ENCODE peak calls at places on chromosomes 1 and 21, in eight cellular contexts. U, Z, P, H, N, G, Y and B are unnamed samples.

GRCh38 chr1:175073054-175073453 is 5.4 kb downstream of the TNN start:
- DNase-seq in U (no peak), Z (peak; percentile 16), P (no peak), H (no peak), N (no peak), G (no peak), Y (no peak), B (no peak)

GRCh38 chr1:162997499-162998285 is 71.5 kb upstream of the RGS4 start:
- DNase-seq in U (no peak), Z (no peak), P (no peak), H (no peak), N (no peak), G (no peak), Y (no peak), B (no peak)

GRCh38 chr1:174931214-174931613 is 68.5 kb upstream of the CACYBP start:
- DNase-seq in U (no peak), Z (no peak), P (no peak), H (no peak), N (no peak), G (no peak), Y (no peak), B (no peak)

GRCh38 chr1:9399510-9400424 is 107.1 kb downstream of the SPSB1 start:
- DNase-seq in U (no peak), Z (no peak), P (no peak), H (no peak), N (no peak), G (no peak), Y (peak; percentile 34), B (no peak)

GRCh38 chr1:42295816-42296215 is 39.2 kb downstream of the FOXJ3 start:
- DNase-seq in U (no peak), Z (no peak), P (no peak), H (no peak), N (no peak), G (no peak), Y (no peak), B (no peak)

GRCh38 chr1:50979964-50980363 is 9.9 kb downstream of the CDKN2C start:
- DNase-seq in U (no peak), Z (no peak), P (no peak), H (no peak), N (no peak), G (no peak), Y (no peak), B (no peak)

GRCh38 chr1:31812158-31812829 is 3.5 kb downstream of the SPOCD1 start:
- DNase-seq in U (no peak), Z (no peak), P (no peak), H (no peak), N (no peak), G (no peak), Y (no peak), B (peak; percentile 21)

GRCh38 chr1:41394918-41395598 is 33.8 kb downstream of the FOXO6 start:
- DNase-seq in U (peak; percentile 88), Z (no peak), P (no peak), H (no peak), N (no peak), G (no peak), Y (no peak), B (no peak)

GRCh38 chr21:27158967-27159366 is 192.1 kb upstream of the ADAMTS5 start:
- DNase-seq in U (no peak), Z (no peak), P (no peak), H (no peak), N (no peak), G (no peak), Y (no peak), B (no peak)

GRCh38 chr1:38608202-38608864 is 251.2 kb downstream of the RRAGC start:
- DNase-seq in U (peak; percentile 70), Z (no peak), P (no peak), H (peak; percentile 61), N (no peak), G (peak; percentile 7), Y (no peak), B (no peak)

GRCh38 chr1:205668951-205669340 is 11.4 kb downstream of the SLC45A3 start:
- DNase-seq in U (no peak), Z (no peak), P (peak; percentile 41), H (no peak), N (no peak), G (no peak), Y (no peak), B (no peak)

GRCh38 chr1:60213253-60213652 is 139.7 kb upstream of the C1orf87 start:
- DNase-seq in U (no peak), Z (no peak), P (no peak), H (no peak), N (no peak), G (no peak), Y (no peak), B (no peak)

GRCh38 chr1:204357551-204357950 is 2.2 kb downstream of the PLEKHA6 start:
- DNase-seq in U (no peak), Z (no peak), P (no peak), H (no peak), N (no peak), G (peak; percentile 11), Y (no peak), B (no peak)

GRCh38 chr1:16986596-16987361 is 6.4 kb upstream of the MFAP2 start:
- DNase-seq in U (peak; percentile 52), Z (no peak), P (no peak), H (peak; percentile 75), N (no peak), G (no peak), Y (no peak), B (no peak)

GRCh38 chr1:206469411-206469932 is 804 bp upstream of the IKBKE start:
- DNase-seq in U (no peak), Z (no peak), P (peak; percentile 35), H (no peak), N (no peak), G (peak; percentile 31), Y (peak; percentile 63), B (no peak)

GRCh38 chr1:50878434-50878833 is 81.6 kb downstream of the FAF1 start:
- DNase-seq in U (no peak), Z (no peak), P (no peak), H (no peak), N (no peak), G (no peak), Y (no peak), B (no peak)

GRCh38 chr1:2320760-2321159 is 70.6 kb downstream of the MORN1 start:
- DNase-seq in U (no peak), Z (no peak), P (no peak), H (no peak), N (no peak), G (no peak), Y (peak; percentile 52), B (no peak)

GRCh38 chr21:38955495-38955894 is 149.8 kb downstream of the ETS2 start:
- DNase-seq in U (no peak), Z (no peak), P (no peak), H (no peak), N (no peak), G (no peak), Y (peak; percentile 83), B (no peak)

GRCh38 chr1:233549917-233550316 is 64.0 kb upstream of the KCNK1 start:
- DNase-seq in U (no peak), Z (no peak), P (no peak), H (no peak), N (no peak), G (no peak), Y (peak; percentile 66), B (no peak)

GRCh38 chr1:242691603-242691945 is 167.1 kb upstream of the PLD5 start:
- DNase-seq in U (no peak), Z (no peak), P (no peak), H (no peak), N (no peak), G (no peak), Y (no peak), B (no peak)

GRCh38 chr21:29860346-29860745 is 79.5 kb downstream of the GRIK1 start:
- DNase-seq in U (no peak), Z (no peak), P (no peak), H (no peak), N (no peak), G (no peak), Y (no peak), B (no peak)

GRCh38 chr1:116708255-116708900 is 40.8 kb upstream of the IGSF3 start:
- DNase-seq in U (no peak), Z (no peak), P (no peak), H (no peak), N (no peak), G (no peak), Y (no peak), B (no peak)

GRCh38 chr1:45589861-45590260 is 6.0 kb downstream of the NASP start:
- DNase-seq in U (no peak), Z (no peak), P (no peak), H (no peak), N (no peak), G (no peak), Y (peak; percentile 60), B (no peak)

GRCh38 chr1:16076003-16076870 is 2.8 kb upstream of the FAM131C start:
- DNase-seq in U (no peak), Z (peak; percentile 63), P (no peak), H (no peak), N (no peak), G (no peak), Y (peak; percentile 90), B (no peak)

GRCh38 chr1:202713110-202713509 is 2.9 kb upstream of the SYT2 start:
- DNase-seq in U (no peak), Z (no peak), P (no peak), H (no peak), N (no peak), G (no peak), Y (peak; percentile 21), B (no peak)

GRCh38 chr1:224635356-224635755 is 19.2 kb downstream of the CNIH3 start:
- DNase-seq in U (no peak), Z (no peak), P (no peak), H (no peak), N (no peak), G (no peak), Y (peak; percentile 47), B (no peak)

GRCh38 chr1:2385606-2386280 is 5.6 kb downstream of the MORN1 start:
- DNase-seq in U (no peak), Z (no peak), P (no peak), H (no peak), N (no peak), G (no peak), Y (no peak), B (no peak)

GRCh38 chr21:35796834-35797233 is 263.5 kb downstream of the SETD4 start:
- DNase-seq in U (no peak), Z (no peak), P (no peak), H (no peak), N (no peak), G (no peak), Y (no peak), B (no peak)

GRCh38 chr1:231310391-231310934 is 27.2 kb downstream of the EXOC8 start:
- DNase-seq in U (no peak), Z (no peak), P (no peak), H (no peak), N (no peak), G (no peak), Y (no peak), B (no peak)

GRCh38 chr1:9203623-9204022 is 31.0 kb upstream of the H6PD start:
- DNase-seq in U (no peak), Z (no peak), P (no peak), H (no peak), N (no peak), G (peak; percentile 36), Y (no peak), B (no peak)

GRCh38 chr1:42962641-42963377 is 4.1 kb upstream of the SLC2A1 start:
- DNase-seq in U (peak; percentile 92), Z (no peak), P (no peak), H (peak; percentile 16), N (no peak), G (no peak), Y (peak; percentile 89), B (no peak)